ENCODE peak calls at places on chromosomes 2 and 18, in eight cellular contexts. W is RWPE1, B is endothelial cell, I is astrocyte of the spinal cord, U is fibroblast of mammary gland, F is spleen, T is BE2C, D is GM12865. S is an unnamed sample.

GRCh38 chr18:54296017-54296416 is 26.7 kb downstream of the POLI start:
- DNase-seq in W (no peak), B (no peak), I (peak), U (peak), F (no peak), T (no peak), D (no peak), S (no peak)

GRCh38 chr2:79512442-79513401 is at the start of gene CTNNA2:
- DNase-seq in W (peak), B (peak), I (peak), U (peak), F (peak), T (peak), D (no peak), S (peak)

GRCh38 chr18:48663931-48664847 is 125.4 kb downstream of the CTIF start:
- DNase-seq in W (peak), B (peak), I (peak), U (peak), F (peak), T (peak), D (peak), S (peak)

GRCh38 chr18:34492652-34493051 is 217.4 kb upstream of the DTNA start:
- DNase-seq in W (no peak), B (no peak), I (peak), U (no peak), F (no peak), T (no peak), D (no peak), S (no peak)

GRCh38 chr2:201882353-201883095 is 76.2 kb downstream of the CDK15 start:
- DNase-seq in W (no peak), B (peak), I (peak), U (peak), F (no peak), T (peak), D (peak), S (peak)

GRCh38 chr2:38039111-38039510 is 36.8 kb downstream of the CYP1B1 start:
- DNase-seq in W (no peak), B (no peak), I (peak), U (peak), F (no peak), T (no peak), D (peak), S (no peak)

GRCh38 chr18:50720281-50720680 is 99.5 kb downstream of the MRO start:
- DNase-seq in W (peak), B (no peak), I (no peak), U (no peak), F (no peak), T (no peak), D (no peak), S (no peak)

GRCh38 chr18:43405097-43405496 is 127.8 kb upstream of the SYT4 start:
- DNase-seq in W (no peak), B (no peak), I (no peak), U (no peak), F (no peak), T (no peak), D (no peak), S (no peak)

GRCh38 chr2:42819160-42819559 is 26.8 kb upstream of the HAAO start:
- DNase-seq in W (no peak), B (no peak), I (no peak), U (no peak), F (no peak), T (no peak), D (no peak), S (no peak)

GRCh38 chr2:24874025-24874424 is 46.0 kb downstream of the ADCY3 start:
- DNase-seq in W (no peak), B (no peak), I (no peak), U (peak), F (no peak), T (no peak), D (no peak), S (no peak)

GRCh38 chr18:71322201-71322600 is 1033.4 kb downstream of the SOCS6 start:
- DNase-seq in W (no peak), B (no peak), I (no peak), U (no peak), F (no peak), T (no peak), D (no peak), S (no peak)

GRCh38 chr18:392926-393325 is 107.6 kb downstream of the COLEC12 start:
- DNase-seq in W (no peak), B (no peak), I (peak), U (no peak), F (no peak), T (peak), D (no peak), S (no peak)

GRCh38 chr2:230650585-230651137 is 62.0 kb upstream of the CAB39 start:
- DNase-seq in W (no peak), B (no peak), I (no peak), U (no peak), F (no peak), T (peak), D (peak), S (no peak)

GRCh38 chr18:76708036-76708726 is 114.2 kb upstream of the ZNF236 start:
- DNase-seq in W (no peak), B (no peak), I (no peak), U (no peak), F (no peak), T (no peak), D (no peak), S (no peak)

GRCh38 chr2:23489471-23490400 is 104.8 kb downstream of the KLHL29 start:
- DNase-seq in W (no peak), B (no peak), I (peak), U (no peak), F (peak), T (no peak), D (peak), S (no peak)

GRCh38 chr18:3447895-3448844 is 1.8 kb upstream of the TGIF1 start:
- DNase-seq in W (peak), B (peak), I (peak), U (peak), F (peak), T (peak), D (peak), S (peak)
- TF ChIP-seq CTCF in W (peak), B (peak), I (peak), U (no peak), F (no peak), T (no peak), D (no peak), S (peak)

GRCh38 chr18:60981651-60982050 is 351.6 kb upstream of the CDH20 start:
- DNase-seq in W (no peak), B (no peak), I (peak), U (no peak), F (no peak), T (no peak), D (no peak), S (no peak)
- TF ChIP-seq CTCF in W (no peak), B (no peak), I (no peak), U (no peak), F (no peak), T (no peak), D (no peak), S (no peak)

GRCh38 chr2:196336715-196337617 is 165.6 kb upstream of the STK17B start:
- DNase-seq in W (peak), B (no peak), I (peak), U (peak), F (no peak), T (no peak), D (peak), S (no peak)
- TF ChIP-seq CTCF in W (no peak), B (peak), I (peak), U (peak), F (no peak), T (peak), D (peak), S (peak)

DNA sequence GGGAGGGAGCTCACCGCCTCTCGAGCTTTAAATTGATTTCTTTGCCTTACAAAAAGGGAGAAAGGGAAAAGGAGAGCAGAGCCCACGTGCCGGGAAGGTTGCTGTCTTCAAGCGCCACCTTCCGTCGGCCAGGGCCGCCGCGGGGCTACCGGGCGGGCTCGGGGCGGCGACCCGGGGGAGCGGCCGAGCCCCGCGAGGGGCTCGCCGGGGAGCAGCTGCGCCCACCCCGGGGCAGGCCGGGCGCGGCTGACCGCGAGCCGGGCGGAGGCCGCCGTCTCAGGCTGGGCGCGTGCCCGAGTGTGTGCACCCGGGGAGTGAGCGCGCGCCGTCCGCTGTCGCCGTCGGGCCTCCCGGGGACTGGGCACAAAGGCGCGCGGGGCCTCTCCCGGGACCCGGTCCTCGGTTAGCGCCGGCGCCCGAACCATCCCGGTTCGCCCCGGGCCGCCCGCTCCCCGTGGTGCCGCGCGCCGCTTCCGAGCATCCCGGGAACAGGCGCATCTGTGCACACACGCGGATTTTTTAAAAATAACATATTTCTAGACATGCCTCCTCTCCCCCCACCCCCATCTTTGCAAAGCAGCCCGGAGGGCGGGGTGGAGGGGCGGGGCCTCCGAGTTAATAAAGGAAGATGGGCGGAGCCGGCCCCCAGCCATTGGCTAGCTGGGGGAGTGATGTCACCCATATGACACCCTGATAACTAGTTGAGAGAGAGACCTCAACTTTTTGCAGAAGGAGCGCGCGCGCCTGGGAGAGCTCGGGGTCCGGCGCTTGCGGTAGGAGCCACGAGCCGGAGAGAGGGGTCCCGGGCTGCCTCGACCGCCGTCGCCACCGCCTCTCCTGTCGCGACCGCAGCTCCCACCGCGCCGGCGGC is at the start of gene SOX11:
- DNase-seq in W (no peak), B (peak), I (peak), U (no peak), F (peak), T (peak), D (no peak), S (peak)
- TF ChIP-seq CTCF in W (no peak), B (no peak), I (peak), U (no peak), F (no peak), T (no peak), D (no peak), S (no peak)

DNA sequence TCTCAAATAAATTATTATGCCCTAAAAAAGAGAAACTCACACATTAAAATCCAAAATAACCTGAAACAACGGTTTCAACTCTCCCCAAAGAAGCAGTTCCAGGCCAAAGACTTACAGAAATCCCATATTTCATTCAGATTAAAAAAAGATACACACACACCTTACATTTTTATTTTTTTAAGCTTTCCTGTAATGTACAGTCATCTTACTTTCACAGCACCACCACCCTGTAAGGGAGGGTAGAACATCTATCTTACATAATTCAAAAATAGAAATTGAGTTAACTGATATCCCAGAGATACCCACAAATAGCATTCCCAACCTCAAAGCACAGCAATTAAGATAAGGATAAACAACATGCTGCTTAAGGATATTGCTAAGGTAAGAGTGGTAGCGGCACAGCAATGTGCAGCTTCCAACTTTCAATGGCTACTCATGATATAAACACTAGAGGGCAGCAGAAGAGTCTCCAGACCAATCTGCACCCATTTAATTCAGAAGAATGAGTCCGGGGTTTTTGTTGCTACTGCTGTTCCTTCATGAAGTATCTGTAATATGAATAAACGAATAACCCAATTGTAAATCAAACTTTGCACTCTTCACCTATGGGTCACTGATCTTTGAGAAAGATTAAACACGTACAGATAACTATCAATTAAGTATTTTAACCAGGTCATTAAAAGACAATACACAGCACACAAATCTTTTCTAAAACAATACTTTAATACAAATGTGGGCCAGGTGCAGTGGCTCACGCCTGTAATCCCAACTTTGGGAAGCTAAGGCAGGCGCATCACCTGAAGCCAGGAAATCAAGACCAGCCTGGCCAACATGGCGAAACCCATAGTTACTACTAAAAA is 11.3 kb downstream of the GFPT1 start:
- DNase-seq in W (peak), B (peak), I (no peak), U (peak), F (no peak), T (no peak), D (peak), S (no peak)
- TF ChIP-seq CTCF in W (peak), B (peak), I (peak), U (peak), F (peak), T (peak), D (peak), S (peak)

DNA sequence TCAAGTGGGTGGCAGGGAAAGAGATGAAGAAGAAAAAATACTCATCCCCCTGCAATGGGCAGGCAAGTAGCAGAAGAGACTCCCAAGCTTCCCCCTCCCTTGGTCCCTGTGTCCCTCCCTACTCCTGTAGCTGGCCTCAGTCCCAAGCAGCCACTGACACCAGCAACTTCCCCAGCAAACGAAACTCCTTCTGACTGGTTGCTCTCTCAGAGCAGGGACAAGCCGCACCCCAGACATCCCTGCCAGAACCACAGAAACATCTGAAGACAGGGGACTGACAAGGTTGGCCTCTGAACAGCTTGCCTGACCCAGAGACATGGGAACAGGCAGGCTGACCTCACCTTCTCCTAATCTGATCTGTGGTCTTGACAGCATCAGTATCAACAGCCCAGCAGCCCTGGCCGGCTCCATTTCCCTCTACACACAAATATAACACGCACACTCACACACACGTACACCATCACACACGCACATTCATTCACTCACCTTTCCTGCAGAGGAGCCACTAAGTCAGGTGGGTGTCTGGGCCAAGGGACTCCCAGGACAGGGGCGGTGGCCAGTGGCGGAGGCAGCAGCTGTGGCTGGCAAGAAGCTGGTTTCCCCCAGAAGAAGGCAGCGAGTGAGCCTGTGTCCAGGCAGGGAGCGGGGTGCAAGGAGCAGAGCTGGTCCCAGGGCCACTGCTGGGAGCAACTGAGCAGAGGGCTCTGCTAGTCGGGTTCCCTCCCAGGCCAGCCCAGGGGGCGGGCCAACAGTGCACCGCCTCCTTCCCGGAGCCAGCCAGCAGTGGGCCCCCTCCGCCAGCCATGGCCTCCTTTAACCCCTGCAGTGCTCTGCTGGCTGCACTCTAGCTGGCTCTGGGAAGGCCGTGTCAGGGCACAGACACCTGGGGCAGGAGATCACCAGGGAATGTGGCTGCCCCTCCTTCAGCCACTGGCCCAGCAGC is 59.1 kb downstream of the TNS1 start:
- DNase-seq in W (no peak), B (peak), I (peak), U (peak), F (peak), T (peak), D (no peak), S (peak)
- TF ChIP-seq CTCF in W (no peak), B (no peak), I (peak), U (no peak), F (no peak), T (peak), D (no peak), S (no peak)

GRCh38 chr2:68436270-68436669 is 30.8 kb downstream of the FBXO48 start:
- DNase-seq in W (no peak), B (no peak), I (no peak), U (no peak), F (no peak), T (no peak), D (no peak), S (no peak)

GRCh38 chr2:68441179-68441993 is 25.7 kb downstream of the FBXO48 start:
- DNase-seq in W (peak), B (peak), I (peak), U (peak), F (peak), T (peak), D (peak), S (peak)

GRCh38 chr2:68438455-68439303 is 28.4 kb downstream of the FBXO48 start:
- DNase-seq in W (no peak), B (no peak), I (no peak), U (no peak), F (no peak), T (no peak), D (peak), S (no peak)

GRCh38 chr2:68447118-68447517 is 20.0 kb downstream of the FBXO48 start:
- DNase-seq in W (no peak), B (no peak), I (no peak), U (no peak), F (no peak), T (no peak), D (no peak), S (no peak)

DNA sequence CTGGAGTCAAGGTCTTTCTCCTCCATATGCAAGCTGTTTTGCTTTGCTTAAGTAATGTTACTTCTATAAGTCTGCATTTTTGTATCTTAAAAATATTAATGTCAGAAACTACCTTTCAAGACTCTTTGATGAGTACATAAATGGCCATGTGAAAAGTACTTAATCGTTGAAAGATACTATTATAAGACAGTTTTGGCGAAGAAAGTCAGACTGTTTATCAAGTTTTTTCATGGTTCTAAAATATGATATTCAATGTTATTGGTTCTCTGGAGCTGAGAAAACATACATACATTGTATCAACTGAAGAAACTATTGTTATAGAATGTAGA is 25.1 kb downstream of the FBXO48 start:
- DNase-seq in W (no peak), B (no peak), I (no peak), U (no peak), F (no peak), T (no peak), D (no peak), S (no peak)
- TF ChIP-seq CTCF in W (peak), B (no peak), I (no peak), U (no peak), F (no peak), T (no peak), D (no peak), S (peak)

DNA sequence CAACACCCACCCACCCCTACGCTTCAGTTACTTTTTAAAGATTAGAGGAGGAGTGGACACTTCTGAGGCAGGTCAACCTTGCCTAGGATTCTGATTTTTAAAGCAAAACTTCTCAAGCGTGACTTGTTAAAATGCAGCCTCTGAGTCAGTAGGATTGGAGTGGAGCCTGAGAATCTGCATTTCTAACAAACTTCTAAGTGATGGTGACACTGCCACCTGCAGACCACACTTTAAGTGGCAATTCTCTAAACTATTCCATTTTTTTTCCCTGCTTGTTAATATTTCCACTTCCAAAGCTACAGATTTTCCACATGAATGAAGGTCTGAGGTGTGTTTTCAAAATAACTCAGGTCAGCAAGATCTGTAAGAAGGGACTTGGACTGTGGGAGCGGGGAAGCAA is 171.1 kb upstream of the CCDC150 start:
- DNase-seq in W (no peak), B (no peak), I (no peak), U (no peak), F (no peak), T (no peak), D (peak), S (no peak)
- TF ChIP-seq CTCF in W (no peak), B (peak), I (peak), U (no peak), F (no peak), T (peak), D (peak), S (no peak)